ENCODE peak calls at places on chromosomes 2 and 18, in six cellular contexts. One of them, this sample, is unnamed.

GRCh38 chr2:33265584-33266338 is 210.7 kb upstream of the RASGRP3 start:
- DNase-seq in esophagus squamous epithelium: no peak
- DNase-seq in lung: no peak
- DNase-seq in foreskin fibroblast: peak
- DNase-seq in mucosa of descending colon: no peak
- DNase-seq in tibial nerve: no peak
- DNase-seq in this sample: no peak

GRCh38 chr2:3169106-3169870 is 208.3 kb downstream of the EIPR1 start:
- DNase-seq in esophagus squamous epithelium: no peak
- DNase-seq in lung: no peak
- DNase-seq in foreskin fibroblast: peak
- DNase-seq in mucosa of descending colon: no peak
- DNase-seq in tibial nerve: no peak
- DNase-seq in this sample: no peak

GRCh38 chr18:49920731-49921130 is 107.4 kb upstream of the ACAA2 start:
- DNase-seq in esophagus squamous epithelium: no peak
- DNase-seq in lung: no peak
- DNase-seq in foreskin fibroblast: peak
- DNase-seq in mucosa of descending colon: no peak
- DNase-seq in tibial nerve: no peak
- DNase-seq in this sample: no peak

GRCh38 chr2:206435738-206436137 is 7.6 kb upstream of the ADAM23 start:
- DNase-seq in esophagus squamous epithelium: no peak
- DNase-seq in lung: no peak
- DNase-seq in foreskin fibroblast: peak
- DNase-seq in mucosa of descending colon: no peak
- DNase-seq in tibial nerve: no peak
- DNase-seq in this sample: no peak

GRCh38 chr2:241540766-241541561 is 17.6 kb upstream of the BOK start:
- DNase-seq in esophagus squamous epithelium: no peak
- DNase-seq in lung: peak
- DNase-seq in foreskin fibroblast: peak
- DNase-seq in mucosa of descending colon: peak
- DNase-seq in tibial nerve: no peak
- DNase-seq in this sample: no peak

GRCh38 chr18:54742654-54743053 is 85.6 kb upstream of the RAB27B start:
- DNase-seq in esophagus squamous epithelium: no peak
- DNase-seq in lung: peak
- DNase-seq in foreskin fibroblast: peak
- DNase-seq in mucosa of descending colon: peak
- DNase-seq in tibial nerve: peak
- DNase-seq in this sample: no peak

GRCh38 chr2:209876211-209876610 is 104.6 kb downstream of the UNC80 start:
- DNase-seq in esophagus squamous epithelium: no peak
- DNase-seq in lung: no peak
- DNase-seq in foreskin fibroblast: no peak
- DNase-seq in mucosa of descending colon: no peak
- DNase-seq in tibial nerve: no peak
- DNase-seq in this sample: no peak

GRCh38 chr2:203579730-203580129 is 44.6 kb upstream of the RAPH1 start:
- DNase-seq in esophagus squamous epithelium: no peak
- DNase-seq in lung: no peak
- DNase-seq in foreskin fibroblast: no peak
- DNase-seq in mucosa of descending colon: peak
- DNase-seq in tibial nerve: no peak
- DNase-seq in this sample: no peak

GRCh38 chr18:77101410-77102245 is 31.0 kb downstream of the MBP start:
- DNase-seq in esophagus squamous epithelium: peak
- DNase-seq in lung: peak
- DNase-seq in foreskin fibroblast: peak
- DNase-seq in mucosa of descending colon: peak
- DNase-seq in tibial nerve: peak
- DNase-seq in this sample: no peak

GRCh38 chr2:225319872-225320271 is 79.6 kb upstream of the NYAP2 start:
- DNase-seq in esophagus squamous epithelium: no peak
- DNase-seq in lung: no peak
- DNase-seq in foreskin fibroblast: no peak
- DNase-seq in mucosa of descending colon: no peak
- DNase-seq in tibial nerve: no peak
- DNase-seq in this sample: no peak

GRCh38 chr18:79954791-79955190 is 3.3 kb upstream of the SLC66A2 start:
- DNase-seq in esophagus squamous epithelium: no peak
- DNase-seq in lung: no peak
- DNase-seq in foreskin fibroblast: peak
- DNase-seq in mucosa of descending colon: peak
- DNase-seq in tibial nerve: no peak
- DNase-seq in this sample: no peak

GRCh38 chr2:135742307-135742838 is 718 bp downstream of the UBXN4 start:
- DNase-seq in esophagus squamous epithelium: no peak
- DNase-seq in lung: peak
- DNase-seq in foreskin fibroblast: peak
- DNase-seq in mucosa of descending colon: peak
- DNase-seq in tibial nerve: no peak
- DNase-seq in this sample: peak

GRCh38 chr2:219289537-219290361 is 10.6 kb downstream of the DNAJB2 start:
- DNase-seq in esophagus squamous epithelium: no peak
- DNase-seq in lung: peak
- DNase-seq in foreskin fibroblast: peak
- DNase-seq in mucosa of descending colon: peak
- DNase-seq in tibial nerve: peak
- DNase-seq in this sample: peak

GRCh38 chr18:48832961-48833700 is 117.6 kb downstream of the SMAD7 start:
- DNase-seq in esophagus squamous epithelium: no peak
- DNase-seq in lung: peak
- DNase-seq in foreskin fibroblast: peak
- DNase-seq in mucosa of descending colon: peak
- DNase-seq in tibial nerve: no peak
- DNase-seq in this sample: peak

GRCh38 chr2:124538549-124538948 is 513.5 kb downstream of the CNTNAP5 start:
- DNase-seq in esophagus squamous epithelium: no peak
- DNase-seq in lung: no peak
- DNase-seq in foreskin fibroblast: no peak
- DNase-seq in mucosa of descending colon: no peak
- DNase-seq in tibial nerve: no peak
- DNase-seq in this sample: no peak

GRCh38 chr2:202165945-202166344 is 72.5 kb downstream of the SUMO1 start:
- DNase-seq in esophagus squamous epithelium: no peak
- DNase-seq in lung: no peak
- DNase-seq in foreskin fibroblast: peak
- DNase-seq in mucosa of descending colon: no peak
- DNase-seq in tibial nerve: no peak
- DNase-seq in this sample: no peak

GRCh38 chr2:135279209-135279608 is 227.1 kb downstream of the RAB3GAP1 start:
- DNase-seq in esophagus squamous epithelium: no peak
- DNase-seq in lung: no peak
- DNase-seq in foreskin fibroblast: no peak
- DNase-seq in mucosa of descending colon: no peak
- DNase-seq in tibial nerve: no peak
- DNase-seq in this sample: no peak

GRCh38 chr2:174035981-174036742 is 71.0 kb upstream of the SP3 start:
- DNase-seq in esophagus squamous epithelium: no peak
- DNase-seq in lung: no peak
- DNase-seq in foreskin fibroblast: peak
- DNase-seq in mucosa of descending colon: no peak
- DNase-seq in tibial nerve: no peak
- DNase-seq in this sample: no peak
- TF ChIP-seq CTCF in esophagus squamous epithelium: no peak
- TF ChIP-seq CTCF in lung: no peak
- TF ChIP-seq CTCF in foreskin fibroblast: no peak
- TF ChIP-seq CTCF in mucosa of descending colon: no peak
- TF ChIP-seq CTCF in tibial nerve: peak
- TF ChIP-seq CTCF in this sample: peak

DNA sequence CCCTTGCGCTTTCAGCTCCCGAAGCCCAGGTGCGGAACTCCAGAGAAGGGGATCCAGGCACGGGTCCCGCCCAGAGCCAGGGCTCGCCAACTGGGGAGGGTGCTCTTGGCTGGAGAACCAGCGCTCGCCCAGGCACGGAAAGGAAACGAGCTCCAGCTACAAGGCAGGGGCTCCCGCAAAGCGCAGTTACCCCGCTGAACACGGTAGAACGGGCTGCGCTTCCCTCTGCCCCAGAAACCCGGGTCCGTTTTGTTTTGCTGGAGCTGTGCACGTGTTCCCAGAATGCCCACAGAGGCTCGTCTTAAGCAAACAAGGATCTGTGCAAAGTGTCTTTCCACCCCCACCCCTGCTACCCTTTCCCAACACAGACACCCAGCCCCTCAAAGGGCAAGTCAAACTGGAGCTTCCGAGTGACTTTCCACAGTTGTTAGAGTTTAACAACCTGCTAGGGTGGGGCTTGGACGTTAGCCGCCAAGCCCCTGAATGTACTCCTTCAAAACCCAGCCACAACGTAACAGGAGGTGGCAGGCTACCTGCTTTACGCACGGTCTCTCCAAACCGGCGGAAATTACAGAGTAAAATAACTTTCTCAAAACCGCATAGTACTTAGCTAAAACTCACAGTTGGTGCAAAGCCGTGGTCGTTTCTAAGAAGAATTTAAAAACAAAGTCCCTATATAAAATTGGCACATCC is 772 bp downstream of the RNF125 start:
- DNase-seq in esophagus squamous epithelium: no peak
- DNase-seq in lung: peak
- DNase-seq in foreskin fibroblast: peak
- DNase-seq in mucosa of descending colon: peak
- DNase-seq in tibial nerve: no peak
- DNase-seq in this sample: peak
- TF ChIP-seq CTCF in esophagus squamous epithelium: no peak
- TF ChIP-seq CTCF in lung: no peak
- TF ChIP-seq CTCF in foreskin fibroblast: no peak
- TF ChIP-seq CTCF in mucosa of descending colon: no peak
- TF ChIP-seq CTCF in tibial nerve: no peak
- TF ChIP-seq CTCF in this sample: no peak

GRCh38 chr2:62407838-62408589 is 98.0 kb downstream of the TMEM17 start:
- DNase-seq in esophagus squamous epithelium: no peak
- DNase-seq in lung: no peak
- DNase-seq in foreskin fibroblast: no peak
- DNase-seq in mucosa of descending colon: no peak
- DNase-seq in tibial nerve: no peak
- DNase-seq in this sample: peak

GRCh38 chr2:62409442-62409841 is 96.6 kb downstream of the TMEM17 start:
- DNase-seq in esophagus squamous epithelium: no peak
- DNase-seq in lung: no peak
- DNase-seq in foreskin fibroblast: peak
- DNase-seq in mucosa of descending colon: no peak
- DNase-seq in tibial nerve: no peak
- DNase-seq in this sample: no peak

GRCh38 chr2:62412347-62412742 is 93.7 kb downstream of the TMEM17 start:
- DNase-seq in esophagus squamous epithelium: no peak
- DNase-seq in lung: no peak
- DNase-seq in foreskin fibroblast: no peak
- DNase-seq in mucosa of descending colon: no peak
- DNase-seq in tibial nerve: no peak
- DNase-seq in this sample: no peak

GRCh38 chr2:62410926-62411456 is 95.0 kb downstream of the TMEM17 start:
- DNase-seq in esophagus squamous epithelium: no peak
- DNase-seq in lung: no peak
- DNase-seq in foreskin fibroblast: no peak
- DNase-seq in mucosa of descending colon: no peak
- DNase-seq in tibial nerve: no peak
- DNase-seq in this sample: no peak

GRCh38 chr2:62410015-62410453 is 96.0 kb downstream of the TMEM17 start:
- DNase-seq in esophagus squamous epithelium: no peak
- DNase-seq in lung: no peak
- DNase-seq in foreskin fibroblast: no peak
- DNase-seq in mucosa of descending colon: no peak
- DNase-seq in tibial nerve: no peak
- DNase-seq in this sample: peak
- TF ChIP-seq CTCF in esophagus squamous epithelium: no peak
- TF ChIP-seq CTCF in lung: no peak
- TF ChIP-seq CTCF in foreskin fibroblast: no peak
- TF ChIP-seq CTCF in mucosa of descending colon: no peak
- TF ChIP-seq CTCF in tibial nerve: no peak
- TF ChIP-seq CTCF in this sample: peak

GRCh38 chr2:73258913-73259215 is 24.8 kb downstream of the CCT7 start:
- DNase-seq in esophagus squamous epithelium: no peak
- DNase-seq in lung: no peak
- DNase-seq in foreskin fibroblast: no peak
- DNase-seq in mucosa of descending colon: no peak
- DNase-seq in tibial nerve: no peak
- DNase-seq in this sample: no peak

GRCh38 chr2:73259276-73259675 is 25.0 kb downstream of the FBXO41 start:
- DNase-seq in esophagus squamous epithelium: no peak
- DNase-seq in lung: no peak
- DNase-seq in foreskin fibroblast: no peak
- DNase-seq in mucosa of descending colon: no peak
- DNase-seq in tibial nerve: no peak
- DNase-seq in this sample: no peak

GRCh38 chr2:73259704-73260337 is 24.5 kb downstream of the FBXO41 start:
- DNase-seq in esophagus squamous epithelium: no peak
- DNase-seq in lung: no peak
- DNase-seq in foreskin fibroblast: no peak
- DNase-seq in mucosa of descending colon: no peak
- DNase-seq in tibial nerve: no peak
- DNase-seq in this sample: no peak

GRCh38 chr2:73262108-73262651 is 22.1 kb downstream of the FBXO41 start:
- DNase-seq in esophagus squamous epithelium: no peak
- DNase-seq in lung: no peak
- DNase-seq in foreskin fibroblast: no peak
- DNase-seq in mucosa of descending colon: no peak
- DNase-seq in tibial nerve: no peak
- DNase-seq in this sample: no peak

DNA sequence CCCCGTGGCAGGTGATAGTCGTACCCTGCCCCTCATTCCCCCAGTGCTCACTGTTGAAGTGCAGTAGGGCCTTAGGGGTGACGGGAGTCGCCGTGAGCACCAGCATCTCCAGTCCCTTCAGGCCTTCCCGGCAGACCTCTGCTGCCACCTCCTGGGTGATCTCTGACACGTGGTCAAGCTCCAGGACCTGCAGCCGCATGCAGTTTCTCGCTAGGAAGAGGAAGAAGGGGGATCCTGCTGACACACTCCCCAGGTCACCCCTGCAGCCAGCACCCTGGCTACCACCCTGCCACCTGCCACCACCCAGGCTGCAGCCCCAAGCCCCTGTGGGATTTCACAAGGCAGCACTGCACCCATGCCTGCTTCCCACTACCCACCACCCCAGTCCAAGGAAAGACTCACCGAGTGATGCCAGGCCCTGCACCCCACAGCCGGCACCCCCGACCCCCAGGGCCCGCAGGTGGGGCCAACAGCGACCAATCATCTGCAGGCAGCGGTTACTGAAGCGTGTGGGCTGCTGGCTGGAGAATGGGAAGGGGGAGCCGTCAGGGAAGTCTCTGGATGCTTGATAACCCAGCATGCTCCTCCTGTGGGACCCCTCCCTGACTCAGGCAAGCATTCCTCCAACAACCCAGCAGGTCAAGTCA is 23.8 kb downstream of the FBXO41 start:
- DNase-seq in esophagus squamous epithelium: no peak
- DNase-seq in lung: peak
- DNase-seq in foreskin fibroblast: peak
- DNase-seq in mucosa of descending colon: peak
- DNase-seq in tibial nerve: no peak
- DNase-seq in this sample: no peak
- TF ChIP-seq CTCF in esophagus squamous epithelium: peak
- TF ChIP-seq CTCF in lung: no peak
- TF ChIP-seq CTCF in foreskin fibroblast: peak
- TF ChIP-seq CTCF in mucosa of descending colon: no peak
- TF ChIP-seq CTCF in tibial nerve: no peak
- TF ChIP-seq CTCF in this sample: peak

GRCh38 chr2:14263053-14263452 is 369.5 kb upstream of the LRATD1 start:
- DNase-seq in esophagus squamous epithelium: no peak
- DNase-seq in lung: no peak
- DNase-seq in foreskin fibroblast: no peak
- DNase-seq in mucosa of descending colon: no peak
- DNase-seq in tibial nerve: no peak
- DNase-seq in this sample: no peak
- TF ChIP-seq CTCF in esophagus squamous epithelium: no peak
- TF ChIP-seq CTCF in lung: no peak
- TF ChIP-seq CTCF in foreskin fibroblast: no peak
- TF ChIP-seq CTCF in mucosa of descending colon: no peak
- TF ChIP-seq CTCF in tibial nerve: no peak
- TF ChIP-seq CTCF in this sample: no peak